ENCODE peak calls at places on chromosomes 16 and 17, in eight cellular contexts. O, X, E, M, K, D, V and T are unnamed samples.

GRCh38 chr17:50064253-50064991 is 8.5 kb downstream of the ITGA3 start:
- DNase-seq in X (no peak), O (no peak), V (no peak), M (peak), K (no peak), D (peak), E (peak), T (peak)

GRCh38 chr17:81727324-81728031 is 15.4 kb downstream of the SLC25A10 start:
- DNase-seq in X (no peak), O (peak), K (no peak), D (no peak), M (no peak), V (no peak), E (no peak), T (no peak)

GRCh38 chr16:2231016-2231931 is 5.0 kb upstream of the DNASE1L2 start:
- DNase-seq in E (no peak), X (no peak), D (no peak), O (no peak), M (no peak), V (no peak), K (no peak), T (no peak)

GRCh38 chr16:56423584-56424403 is 1.6 kb downstream of the AMFR start:
- DNase-seq in E (no peak), X (no peak), V (no peak), O (no peak), K (no peak), D (no peak), M (no peak), T (peak)

GRCh38 chr16:55478827-55479559 is at the start of gene MMP2:
- DNase-seq in K (no peak), D (no peak), V (peak), M (peak), O (no peak), E (peak), X (peak), T (peak)

GRCh38 chr16:47143329-47143676 is 442 bp downstream of the NETO2 start:
- DNase-seq in D (peak), M (peak), E (peak), O (peak), X (no peak), V (peak), K (no peak), T (peak)

GRCh38 chr16:15916323-15916722 is 27.9 kb upstream of the CEP20 start:
- DNase-seq in M (no peak), D (no peak), X (no peak), V (no peak), K (no peak), E (no peak), O (no peak), T (no peak)

GRCh38 chr16:4749700-4750257 is 15.4 kb downstream of the DNAAF8 start:
- DNase-seq in V (no peak), K (no peak), M (no peak), E (no peak), X (no peak), D (no peak), O (no peak), T (no peak)

GRCh38 chr17:39665642-39666221 is 583 bp downstream of the TCAP start:
- DNase-seq in V (peak), D (peak), O (peak), X (no peak), E (no peak), M (no peak), K (no peak), T (peak)

GRCh38 chr16:3259097-3259496 is 2.7 kb upstream of the MEFV start:
- DNase-seq in X (no peak), D (peak), V (no peak), M (no peak), E (peak), K (no peak), O (no peak), T (no peak)

GRCh38 chr17:18041776-18042175 is 2.6 kb downstream of the GID4 start:
- DNase-seq in M (no peak), D (peak), V (no peak), O (no peak), E (no peak), X (no peak), K (no peak), T (no peak)

GRCh38 chr17:33785281-33785680 is 469.8 kb upstream of the CCL2 start:
- DNase-seq in X (no peak), E (no peak), V (no peak), M (no peak), O (no peak), K (no peak), D (no peak), T (no peak)